ENCODE peak calls at places on chromosomes 4 and X, in four cellular contexts. One of them, this sample, is unnamed.

GRCh38 chr4:150119492-150119891 is 41.2 kb downstream of the DCLK2 start:
- DNase-seq in T-helper 9 cell: no peak
- DNase-seq in activated CD4-positive, alpha-beta T cell treated with anti-CD3 and anti-CD28 coated beads for 4 hours: no peak
- DNase-seq in pons: no peak
- DNase-seq in this sample: no peak

GRCh38 chr4:184361443-184361842 is 112.9 kb downstream of the IRF2 start:
- DNase-seq in T-helper 9 cell: no peak
- DNase-seq in pons: no peak
- DNase-seq in activated CD4-positive, alpha-beta T cell treated with anti-CD3 and anti-CD28 coated beads for 4 hours: no peak
- DNase-seq in this sample: no peak

GRCh38 chr4:164381859-164382258 is 372.1 kb upstream of the SMIM31 start:
- DNase-seq in T-helper 9 cell: no peak
- DNase-seq in pons: peak; percentile 51
- DNase-seq in activated CD4-positive, alpha-beta T cell treated with anti-CD3 and anti-CD28 coated beads for 4 hours: no peak
- DNase-seq in this sample: no peak

GRCh38 chr4:188603646-188604045 is 464.4 kb downstream of the TRIML1 start:
- DNase-seq in pons: no peak
- DNase-seq in T-helper 9 cell: no peak
- DNase-seq in activated CD4-positive, alpha-beta T cell treated with anti-CD3 and anti-CD28 coated beads for 4 hours: no peak
- DNase-seq in this sample: no peak

GRCh38 chrX:23616361-23616760 is 50.9 kb upstream of the PRDX4 start:
- DNase-seq in activated CD4-positive, alpha-beta T cell treated with anti-CD3 and anti-CD28 coated beads for 4 hours: no peak
- DNase-seq in pons: peak; percentile 4
- DNase-seq in T-helper 9 cell: no peak
- DNase-seq in this sample: peak; percentile 5

GRCh38 chr4:120228086-120228485 is 161.4 kb upstream of the MAD2L1 start:
- DNase-seq in activated CD4-positive, alpha-beta T cell treated with anti-CD3 and anti-CD28 coated beads for 4 hours: no peak
- DNase-seq in pons: no peak
- DNase-seq in T-helper 9 cell: no peak
- DNase-seq in this sample: no peak

GRCh38 chr4:1196421-1197183 is 24.2 kb upstream of the SPON2 start:
- DNase-seq in activated CD4-positive, alpha-beta T cell treated with anti-CD3 and anti-CD28 coated beads for 4 hours: no peak
- DNase-seq in T-helper 9 cell: no peak
- DNase-seq in pons: no peak
- DNase-seq in this sample: no peak

GRCh38 chrX:144709841-144710240 is 537.5 kb upstream of the SPANXN1 start:
- DNase-seq in activated CD4-positive, alpha-beta T cell treated with anti-CD3 and anti-CD28 coated beads for 4 hours: no peak
- DNase-seq in T-helper 9 cell: no peak
- DNase-seq in pons: no peak
- DNase-seq in this sample: no peak

GRCh38 chrX:145630806-145631435 is 186.7 kb upstream of the SLITRK2 start:
- DNase-seq in T-helper 9 cell: no peak
- DNase-seq in activated CD4-positive, alpha-beta T cell treated with anti-CD3 and anti-CD28 coated beads for 4 hours: no peak
- DNase-seq in pons: no peak
- DNase-seq in this sample: no peak

GRCh38 chr4:104491396-104491821 is 3.3 kb downstream of the CXXC4 start:
- DNase-seq in T-helper 9 cell: peak; percentile 32
- DNase-seq in activated CD4-positive, alpha-beta T cell treated with anti-CD3 and anti-CD28 coated beads for 4 hours: peak; percentile 21
- DNase-seq in pons: peak; percentile 40
- DNase-seq in this sample: peak; percentile 54

GRCh38 chr4:41362647-41363383 is 106.1 kb downstream of the UCHL1 start:
- DNase-seq in activated CD4-positive, alpha-beta T cell treated with anti-CD3 and anti-CD28 coated beads for 4 hours: no peak
- DNase-seq in pons: peak; percentile 61
- DNase-seq in T-helper 9 cell: no peak
- DNase-seq in this sample: peak; percentile 63

GRCh38 chrX:1430451-1430850 is 22.3 kb downstream of the ASMTL start:
- DNase-seq in T-helper 9 cell: no peak
- DNase-seq in pons: no peak
- DNase-seq in activated CD4-positive, alpha-beta T cell treated with anti-CD3 and anti-CD28 coated beads for 4 hours: no peak
- DNase-seq in this sample: no peak

GRCh38 chr4:60805500-60806313 is 394.4 kb upstream of the ADGRL3 start:
- DNase-seq in activated CD4-positive, alpha-beta T cell treated with anti-CD3 and anti-CD28 coated beads for 4 hours: no peak
- DNase-seq in T-helper 9 cell: no peak
- DNase-seq in pons: peak; percentile 62
- DNase-seq in this sample: peak; percentile 50

GRCh38 chr4:156391297-156391653 is 437.6 kb upstream of the CTSO start:
- DNase-seq in T-helper 9 cell: no peak
- DNase-seq in activated CD4-positive, alpha-beta T cell treated with anti-CD3 and anti-CD28 coated beads for 4 hours: no peak
- DNase-seq in pons: no peak
- DNase-seq in this sample: no peak

GRCh38 chr4:94634266-94634665 is 123.5 kb upstream of the BMPR1B start:
- DNase-seq in pons: no peak
- DNase-seq in activated CD4-positive, alpha-beta T cell treated with anti-CD3 and anti-CD28 coated beads for 4 hours: no peak
- DNase-seq in T-helper 9 cell: no peak
- DNase-seq in this sample: no peak

GRCh38 chr4:128782076-128782715 is 27.3 kb upstream of the JADE1 start:
- DNase-seq in pons: peak; percentile 46
- DNase-seq in activated CD4-positive, alpha-beta T cell treated with anti-CD3 and anti-CD28 coated beads for 4 hours: peak; percentile 52
- DNase-seq in T-helper 9 cell: peak; percentile 47
- DNase-seq in this sample: peak; percentile 21

GRCh38 chrX:20225488-20225833 is 41.2 kb downstream of the RPS6KA3 start:
- DNase-seq in pons: no peak
- DNase-seq in activated CD4-positive, alpha-beta T cell treated with anti-CD3 and anti-CD28 coated beads for 4 hours: no peak
- DNase-seq in T-helper 9 cell: no peak
- DNase-seq in this sample: no peak

GRCh38 chrX:2828404-2829065 is at the start of gene GYG2:
- DNase-seq in pons: no peak
- DNase-seq in T-helper 9 cell: no peak
- DNase-seq in activated CD4-positive, alpha-beta T cell treated with anti-CD3 and anti-CD28 coated beads for 4 hours: no peak
- DNase-seq in this sample: no peak

GRCh38 chrX:4225086-4225485 is 511.6 kb upstream of the PRKX start:
- DNase-seq in T-helper 9 cell: no peak
- DNase-seq in pons: no peak
- DNase-seq in activated CD4-positive, alpha-beta T cell treated with anti-CD3 and anti-CD28 coated beads for 4 hours: no peak
- DNase-seq in this sample: no peak

GRCh38 chrX:50447535-50447934 is 23.1 kb downstream of the DGKK start:
- DNase-seq in activated CD4-positive, alpha-beta T cell treated with anti-CD3 and anti-CD28 coated beads for 4 hours: no peak
- DNase-seq in pons: no peak
- DNase-seq in T-helper 9 cell: no peak
- DNase-seq in this sample: no peak

GRCh38 chr4:42786350-42787070 is 106.0 kb upstream of the GRXCR1 start:
- DNase-seq in activated CD4-positive, alpha-beta T cell treated with anti-CD3 and anti-CD28 coated beads for 4 hours: no peak
- DNase-seq in pons: no peak
- DNase-seq in T-helper 9 cell: no peak
- DNase-seq in this sample: no peak

GRCh38 chr4:78661923-78662521 is 110.5 kb downstream of the ANXA3 start:
- DNase-seq in T-helper 9 cell: no peak
- DNase-seq in pons: peak; percentile 68
- DNase-seq in activated CD4-positive, alpha-beta T cell treated with anti-CD3 and anti-CD28 coated beads for 4 hours: no peak
- DNase-seq in this sample: peak; percentile 44

GRCh38 chrX:151754042-151754419 is 19.5 kb downstream of the CNGA2 start:
- DNase-seq in activated CD4-positive, alpha-beta T cell treated with anti-CD3 and anti-CD28 coated beads for 4 hours: no peak
- DNase-seq in pons: no peak
- DNase-seq in T-helper 9 cell: no peak
- DNase-seq in this sample: no peak

GRCh38 chr4:120557372-120557771 is 365.2 kb downstream of the PRDM5 start:
- DNase-seq in activated CD4-positive, alpha-beta T cell treated with anti-CD3 and anti-CD28 coated beads for 4 hours: no peak
- DNase-seq in pons: no peak
- DNase-seq in T-helper 9 cell: no peak
- DNase-seq in this sample: no peak

This sample was measured in midbrain.